ENCODE peak calls at places on chromosomes 1 and 21, in six cellular contexts. I is thoracic aorta, F is tibial artery, J is mammary epithelial cell, K is keratinocyte, O is neural progenitor cell. V is an unnamed sample. For H3K27me3, the result is how much of the 10 kb centered on the place peaks cover.

GRCh38 chr1:59967141-59967697 is 40.6 kb upstream of the CYP2J2 start:
- DNase-seq in I (no peak), F (no peak), J (no peak), K (no peak), O (peak), V (no peak)

GRCh38 chr1:68269637-68270430 is 37.5 kb upstream of the WLS start:
- DNase-seq in I (no peak), F (no peak), J (peak), K (peak), O (no peak), V (no peak)

GRCh38 chr1:94855307-94855700 is 35.1 kb downstream of the SLC44A3 start:
- DNase-seq in I (no peak), F (no peak), J (no peak), K (peak), O (no peak), V (no peak)

GRCh38 chr1:180366386-180367068 is 135.8 kb downstream of the ACBD6 start:
- DNase-seq in I (no peak), F (no peak), J (no peak), K (no peak), O (no peak), V (no peak)

GRCh38 chr1:110594466-110595076 is 11.6 kb downstream of the KCNA2 start:
- DNase-seq in I (no peak), F (no peak), J (no peak), K (no peak), O (no peak), V (no peak)

GRCh38 chr1:230248876-230249275 is 177.3 kb downstream of the PGBD5 start:
- DNase-seq in I (no peak), F (no peak), J (no peak), K (no peak), O (no peak), V (no peak)

GRCh38 chr1:238608139-238608538 is 717.4 kb upstream of the ZP4 start:
- DNase-seq in I (no peak), F (no peak), J (no peak), K (no peak), O (no peak), V (no peak)

GRCh38 chr1:100387209-100387608 is 34.9 kb downstream of the CDC14A start:
- DNase-seq in I (no peak), F (no peak), J (no peak), K (no peak), O (no peak), V (no peak)

GRCh38 chr1:179881642-179882252 is 338 bp upstream of the TOR1AIP1 start:
- DNase-seq in I (peak), F (peak), J (no peak), K (no peak), O (no peak), V (no peak)

GRCh38 chr1:100516854-100517253 is 21.1 kb upstream of the GPR88 start:
- DNase-seq in I (no peak), F (no peak), J (no peak), K (no peak), O (no peak), V (no peak)

GRCh38 chr1:239761509-239761908 is 330.2 kb upstream of the FMN2 start:
- DNase-seq in I (no peak), F (no peak), J (no peak), K (no peak), O (no peak), V (no peak)

GRCh38 chr1:98304888-98305287 is 356.6 kb upstream of the SNX7 start:
- DNase-seq in I (no peak), F (no peak), J (no peak), K (no peak), O (no peak), V (no peak)

GRCh38 chr1:109768700-109769325 is 5.1 kb upstream of the EPS8L3 start:
- DNase-seq in I (no peak), F (peak), J (no peak), K (no peak), O (no peak), V (no peak)

GRCh38 chr1:78839704-78840277 is 166.7 kb downstream of the ADGRL4 start:
- DNase-seq in I (no peak), F (no peak), J (peak), K (no peak), O (peak), V (no peak)

GRCh38 chr1:66247415-66248208 is 286.3 kb upstream of the SGIP1 start:
- DNase-seq in I (no peak), F (no peak), J (no peak), K (no peak), O (no peak), V (no peak)

GRCh38 chr1:30320581-30320890 is 402.8 kb downstream of the MATN1 start:
- DNase-seq in I (no peak), F (peak), J (no peak), K (no peak), O (no peak), V (no peak)

GRCh38 chr1:27577504-27578188 is 26.3 kb downstream of the AHDC1 start:
- DNase-seq in I (no peak), F (no peak), J (no peak), K (no peak), O (no peak), V (no peak)

GRCh38 chr1:102872097-102872496 is 236.2 kb downstream of the COL11A1 start:
- DNase-seq in I (no peak), F (no peak), J (no peak), K (no peak), O (no peak), V (no peak)

GRCh38 chr1:201531551-201532425 is 7.1 kb upstream of the NAV1 start:
- DNase-seq in I (no peak), F (no peak), J (no peak), K (no peak), O (peak), V (peak)

GRCh38 chr21:41482321-41482720 is 25.6 kb downstream of the TMPRSS2 start:
- DNase-seq in I (no peak), F (no peak), J (peak), K (no peak), O (no peak), V (no peak)

GRCh38 chr1:20867847-20868246 is 80.7 kb upstream of the HP1BP3 start:
- DNase-seq in I (no peak), F (no peak), J (peak), K (peak), O (no peak), V (no peak)

GRCh38 chr1:159854101-159854692 is 8.3 kb downstream of the VSIG8 start:
- DNase-seq in I (peak), F (peak), J (no peak), K (no peak), O (peak), V (peak)

GRCh38 chr21:21156919-21157318 is 158.7 kb downstream of the NCAM2 start:
- DNase-seq in I (no peak), F (no peak), J (no peak), K (no peak), O (no peak), V (no peak)

GRCh38 chr1:221994939-221995338 is 253.1 kb upstream of the DUSP10 start:
- DNase-seq in I (no peak), F (no peak), J (peak), K (no peak), O (no peak), V (no peak)

GRCh38 chr1:223715710-223716103 is 3.4 kb downstream of the CAPN2 start:
- DNase-seq in I (no peak), F (no peak), J (no peak), K (no peak), O (no peak), V (no peak)

GRCh38 chr1:218521414-218522169 is 176.5 kb downstream of the TGFB2 start:
- DNase-seq in I (peak), F (peak), J (peak), K (no peak), O (peak), V (no peak)

GRCh38 chr1:56573311-56573710 is 6.1 kb downstream of the PLPP3 start:
- DNase-seq in I (no peak), F (no peak), J (no peak), K (no peak), O (no peak), V (no peak)

GRCh38 chr1:214187152-214187900 is 93.6 kb upstream of the SMYD2 start:
- DNase-seq in I (no peak), F (no peak), J (no peak), K (no peak), O (peak), V (no peak)

GRCh38 chr1:175191654-175192053 is 922 bp downstream of the KIAA0040 start:
- DNase-seq in I (no peak), F (no peak), J (peak), K (no peak), O (peak), V (no peak)

GRCh38 chr1:230171337-230172015 is 104.4 kb downstream of the GALNT2 start:
- DNase-seq in I (no peak), F (no peak), J (no peak), K (no peak), O (no peak), V (no peak)

GRCh38 chr1:100455478-100456072 is 82.4 kb upstream of the GPR88 start:
- DNase-seq in I (no peak), F (no peak), J (no peak), K (no peak), O (no peak), V (no peak)

GRCh38 chr1:163337631-163338030 is 15.9 kb downstream of the NUF2 start:
- DNase-seq in I (no peak), F (no peak), J (no peak), K (no peak), O (no peak), V (no peak)

GRCh38 chr21:46098303-46099141 is 610 bp downstream of the COL6A2 start:
- DNase-seq in I (peak), F (peak), J (no peak), K (no peak), O (peak), V (no peak)

GRCh38 chr1:220462756-220463155 is 65.2 kb upstream of the MARK1 start:
- DNase-seq in I (no peak), F (no peak), J (no peak), K (no peak), O (peak), V (no peak)

GRCh38 chr1:46062651-46063319 is 69.6 kb downstream of the PIK3R3 start:
- DNase-seq in I (no peak), F (no peak), J (no peak), K (no peak), O (no peak), V (no peak)

GRCh38 chr21:32203877-32204480 is 74.9 kb downstream of the MIS18A start:
- DNase-seq in I (no peak), F (no peak), J (no peak), K (no peak), O (no peak), V (no peak)
- H3K27ac ChIP-seq in I (no peak), F (no peak), J (no peak), K (no peak), O (no peak), V (no peak)

DNA sequence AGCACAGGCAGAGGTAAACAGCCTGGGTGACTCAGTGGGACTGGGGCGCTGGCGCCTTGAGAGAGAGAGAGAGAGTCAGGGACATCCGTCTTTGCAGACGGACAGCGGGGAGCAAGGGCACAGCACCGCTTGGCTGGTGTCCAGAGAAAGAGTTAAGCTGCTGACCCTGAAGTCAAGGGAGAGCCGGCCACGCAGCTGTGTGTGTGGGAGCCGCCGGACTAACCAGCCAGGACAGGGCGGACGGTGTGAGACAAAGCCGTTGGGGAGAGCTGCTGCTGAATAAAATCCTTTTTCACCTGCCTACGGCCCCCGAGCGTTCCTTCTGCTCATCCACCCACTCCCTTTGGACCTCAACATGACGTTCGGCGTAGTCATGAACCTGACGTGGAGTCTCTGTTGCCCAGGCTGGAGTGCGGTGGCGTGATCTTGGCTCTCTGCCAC is 14.5 kb downstream of the CFAP74 start:
- DNase-seq in I (no peak), F (no peak), J (peak), K (no peak), O (no peak), V (no peak)
- H3K27me3 ChIP-seq in I (under half), F (under half), J (under half), K (under half), O (under half), V (under half)

GRCh38 chr1:35173516-35174224 is 19.3 kb downstream of the SFPQ start:
- DNase-seq in I (no peak), F (no peak), J (no peak), K (no peak), O (no peak), V (no peak)

GRCh38 chr1:35172022-35172421 is 20.9 kb downstream of the SFPQ start:
- DNase-seq in I (no peak), F (no peak), J (no peak), K (no peak), O (no peak), V (no peak)

GRCh38 chr1:35174225-35174540 is 18.8 kb downstream of the SFPQ start:
- DNase-seq in I (no peak), F (no peak), J (no peak), K (no peak), O (no peak), V (no peak)

GRCh38 chr1:35175067-35176001 is 17.6 kb downstream of the SFPQ start:
- DNase-seq in I (no peak), F (no peak), J (no peak), K (no peak), O (no peak), V (no peak)

DNA sequence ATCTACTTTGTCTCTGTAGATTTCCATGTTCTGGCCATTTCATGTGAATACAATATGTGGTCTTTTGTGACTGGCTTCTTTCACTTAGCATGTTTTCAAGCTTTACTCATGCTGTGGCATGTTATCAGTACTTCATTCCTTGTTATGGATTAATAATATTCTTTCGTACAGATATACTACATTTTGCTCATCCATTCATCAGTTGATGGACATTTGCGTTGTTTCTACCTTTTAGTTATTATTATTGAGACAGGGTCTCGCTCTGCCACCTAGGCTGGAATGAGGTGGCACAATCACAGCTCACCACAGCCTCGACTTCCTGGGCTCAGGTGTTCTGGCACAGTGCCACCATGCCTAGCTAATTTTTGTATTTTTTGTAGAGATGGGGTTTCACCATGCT is 21.4 kb downstream of the SFPQ start:
- DNase-seq in I (no peak), F (no peak), J (no peak), K (no peak), O (no peak), V (no peak)
- TF ChIP-seq CTCF in I (no peak), F (no peak), J (no peak), K (no peak), O (no peak), V (no peak)

GRCh38 chr1:226942392-226942791 is 2.3 kb downstream of the COQ8A start:
- DNase-seq in I (no peak), F (no peak), J (no peak), K (no peak), O (no peak), V (no peak)

GRCh38 chr1:226945858-226946245 is 5.8 kb downstream of the COQ8A start:
- DNase-seq in I (no peak), F (peak), J (no peak), K (no peak), O (no peak), V (no peak)

GRCh38 chr1:226943156-226943555 is 3.1 kb downstream of the COQ8A start:
- DNase-seq in I (no peak), F (peak), J (no peak), K (no peak), O (no peak), V (no peak)

GRCh38 chr1:226945106-226945857 is 5.2 kb downstream of the COQ8A start:
- DNase-seq in I (no peak), F (peak), J (no peak), K (no peak), O (peak), V (peak)

DNA sequence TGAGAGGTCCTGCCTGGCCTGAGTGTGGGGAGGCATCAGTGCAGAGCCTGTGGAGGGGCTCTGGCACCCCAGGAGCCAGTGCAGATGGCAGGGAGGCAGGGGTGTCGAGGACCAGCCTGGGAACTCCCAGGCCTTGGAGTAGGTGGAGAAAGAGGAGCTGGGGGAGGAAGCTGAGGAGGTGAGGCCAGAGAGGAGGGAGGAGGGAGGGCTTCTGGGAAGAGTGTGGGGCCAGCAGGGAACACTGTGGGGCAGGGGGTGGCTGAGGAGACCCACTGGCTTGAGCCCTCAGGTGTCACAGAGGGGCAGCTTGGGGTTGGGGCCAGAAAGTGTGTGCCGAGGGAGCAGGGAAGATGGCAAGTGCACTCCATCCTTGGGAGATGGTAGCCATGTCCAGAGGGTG is 3.8 kb downstream of the COQ8A start:
- DNase-seq in I (no peak), F (peak), J (no peak), K (no peak), O (no peak), V (no peak)
- H3K27ac ChIP-seq in I (no peak), F (no peak), J (no peak), K (no peak), O (no peak), V (peak)

V was measured in pancreas.